ENCODE peak calls at places on chromosome 9, in ten cellular contexts. E, D, O, K, W, C, Q, F, T and N are unnamed samples. For H3K4me1, the result is how much of the 10 kb centered on the place peaks cover.

GRCh38 chr9:36779582-36779981 is 206.9 kb downstream of the MELK start:
- DNase-seq in T (no peak), C (no peak), W (no peak), Q (no peak), O (no peak), K (no peak), F (no peak), E (no peak), D (no peak), N (no peak)

GRCh38 chr9:92048924-92049625 is 66.1 kb downstream of the SPTLC1 start:
- DNase-seq in T (no peak), W (no peak), Q (no peak), C (no peak), D (no peak), K (no peak), O (no peak), E (no peak), F (no peak), N (no peak)

GRCh38 chr9:110752766-110753165 is 84.2 kb downstream of the MUSK start:
- DNase-seq in C (no peak), T (peak), Q (peak), K (no peak), E (no peak), W (no peak), D (no peak), F (no peak), O (peak), N (no peak)

GRCh38 chr9:969310-969692 is 7.2 kb upstream of the DMRT3 start:
- DNase-seq in K (no peak), T (no peak), F (no peak), Q (no peak), E (no peak), C (no peak), O (no peak), W (no peak), D (no peak), N (no peak)

GRCh38 chr9:20139755-20140154 is 350.9 kb upstream of the SLC24A2 start:
- DNase-seq in F (no peak), T (no peak), E (no peak), D (no peak), K (no peak), O (no peak), Q (no peak), C (no peak), W (no peak), N (no peak)

GRCh38 chr9:113562653-113563381 is 99.3 kb downstream of the RGS3 start:
- DNase-seq in T (no peak), C (peak), W (no peak), F (no peak), Q (no peak), D (no peak), K (no peak), O (no peak), E (no peak), N (peak)

GRCh38 chr9:109794361-109795012 is 14.5 kb downstream of the PALM2AKAP2 start:
- DNase-seq in K (no peak), C (no peak), O (no peak), D (no peak), E (no peak), T (no peak), F (no peak), W (no peak), Q (no peak), N (no peak)

GRCh38 chr9:126667190-126668055 is 53.7 kb downstream of the LMX1B start:
- DNase-seq in W (no peak), O (no peak), E (peak), K (no peak), F (no peak), T (no peak), C (no peak), Q (no peak), D (no peak), N (no peak)

GRCh38 chr9:95250462-95251058 is 66.9 kb downstream of the FANCC start:
- DNase-seq in D (no peak), T (no peak), K (no peak), F (no peak), E (no peak), Q (no peak), W (no peak), C (no peak), O (no peak), N (no peak)

GRCh38 chr9:107119735-107120134 is 163.3 kb upstream of the RAD23B start:
- DNase-seq in W (no peak), Q (no peak), C (no peak), F (no peak), E (no peak), T (no peak), O (no peak), K (no peak), D (no peak), N (no peak)

GRCh38 chr9:12775963-12776774 is 1.3 kb downstream of the LURAP1L start:
- DNase-seq in F (peak), W (no peak), K (no peak), C (peak), T (peak), Q (peak), D (peak), O (peak), E (peak), N (peak)

GRCh38 chr9:38417003-38417965 is 7.0 kb downstream of the IGFBPL1 start:
- DNase-seq in Q (peak), W (peak), O (peak), C (peak), T (no peak), F (no peak), E (peak), K (no peak), D (no peak), N (no peak)

GRCh38 chr9:14455243-14455642 is 141.3 kb upstream of the NFIB start:
- DNase-seq in F (no peak), C (no peak), D (no peak), Q (no peak), K (no peak), W (no peak), O (no peak), T (no peak), E (no peak), N (no peak)

GRCh38 chr9:93094294-93095204 is 1.5 kb upstream of the CARD19 start:
- DNase-seq in E (peak), O (no peak), T (no peak), K (no peak), C (peak), F (peak), W (peak), Q (no peak), D (no peak), N (peak)

GRCh38 chr9:136808075-136808780 is 480 bp downstream of the RABL6 start:
- DNase-seq in E (peak), F (no peak), T (peak), O (no peak), D (no peak), K (peak), W (peak), Q (no peak), C (no peak), N (no peak)

GRCh38 chr9:120579139-120579749 is 723 bp downstream of the CDK5RAP2 start:
- DNase-seq in W (no peak), F (no peak), E (peak), C (no peak), Q (peak), T (no peak), D (no peak), O (peak), K (no peak), N (no peak)

GRCh38 chr9:114405294-114406034 is 17.7 kb upstream of the AKNA start:
- DNase-seq in W (peak), K (peak), F (peak), D (peak), C (peak), Q (peak), E (peak), T (peak), O (peak), N (peak)

GRCh38 chr9:107158321-107158720 is 124.8 kb upstream of the RAD23B start:
- DNase-seq in O (peak), E (peak), F (no peak), T (no peak), Q (peak), K (no peak), W (peak), D (no peak), C (no peak), N (no peak)

GRCh38 chr9:68942790-68943189 is 71.1 kb downstream of the PRKACG start:
- DNase-seq in O (no peak), W (no peak), D (no peak), K (no peak), C (no peak), Q (no peak), F (no peak), T (no peak), E (no peak), N (no peak)

GRCh38 chr9:34176089-34176488 is 2.8 kb upstream of the UBAP1 start:
- DNase-seq in T (no peak), D (no peak), C (no peak), Q (peak), W (no peak), K (no peak), O (no peak), F (no peak), E (no peak), N (no peak)

GRCh38 chr9:121285835-121286687 is 18.1 kb downstream of the GSN start:
- DNase-seq in K (no peak), Q (no peak), F (peak), T (peak), C (peak), W (no peak), O (no peak), D (peak), E (no peak), N (peak)

GRCh38 chr9:94971378-94972131 is 245.1 kb downstream of the AOPEP start:
- DNase-seq in O (no peak), K (no peak), E (peak), F (no peak), W (no peak), T (no peak), C (no peak), Q (no peak), D (no peak), N (no peak)

GRCh38 chr9:38036359-38037084 is 32.5 kb downstream of the SHB start:
- DNase-seq in C (peak), T (peak), K (no peak), E (no peak), Q (no peak), F (no peak), O (peak), D (no peak), W (no peak), N (peak)

GRCh38 chr9:79353856-79354520 is 217.8 kb upstream of the TLE4 start:
- DNase-seq in D (no peak), F (no peak), C (no peak), O (peak), W (no peak), Q (peak), E (no peak), T (no peak), K (no peak), N (no peak)

GRCh38 chr9:36407122-36407723 is 7.2 kb upstream of the RNF38 start:
- DNase-seq in W (peak), C (peak), E (peak), K (peak), T (no peak), Q (peak), F (peak), O (peak), D (peak), N (no peak)

GRCh38 chr9:19049872-19050636 is 827 bp downstream of the RRAGA start:
- DNase-seq in D (no peak), O (no peak), C (no peak), E (peak), K (peak), W (peak), Q (peak), F (no peak), T (no peak), N (no peak)

DNA sequence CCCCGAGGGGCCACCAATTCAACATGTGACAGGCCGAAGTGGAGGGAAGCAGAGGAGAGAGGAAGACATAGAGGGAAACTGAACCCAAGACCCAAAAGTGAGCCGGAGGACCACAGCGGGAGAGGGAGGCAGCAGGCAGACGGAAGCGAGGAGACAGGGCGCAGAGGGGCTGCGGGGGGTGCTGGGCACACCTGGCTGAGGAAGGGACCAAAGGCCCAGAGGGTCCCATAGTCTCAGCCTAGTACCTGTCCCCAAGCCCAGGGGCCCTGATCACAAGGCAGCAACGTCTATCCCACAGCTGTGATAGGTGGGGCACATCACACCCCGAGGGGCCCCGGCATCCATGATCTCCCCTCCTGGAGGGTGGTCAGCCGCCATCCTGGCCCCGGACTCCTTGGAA is 7.1 kb upstream of the RALGDS start:
- DNase-seq in D (no peak), Q (no peak), T (no peak), W (no peak), E (no peak), O (no peak), K (no peak), F (no peak), C (no peak), N (no peak)
- H3K4me1 ChIP-seq in D (under half), Q (under half), T (under half), W (half or more), E (under half), O (under half), K (half or more), F (under half), C (under half), N (under half)

GRCh38 chr9:21504113-21504512 is 22.0 kb upstream of the IFNE start:
- DNase-seq in C (no peak), K (no peak), F (no peak), O (no peak), Q (no peak), T (no peak), W (no peak), D (no peak), E (no peak), N (no peak)
- H3K4me1 ChIP-seq in C (under half), K (under half), F (under half), O (half or more), Q (under half), T (under half), W (under half), D (under half), E (under half), N (under half)

GRCh38 chr9:122337561-122337939 is 33.3 kb upstream of the PTGS1 start:
- DNase-seq in C (no peak), O (no peak), D (no peak), K (no peak), W (no peak), E (no peak), T (no peak), Q (no peak), F (no peak), N (no peak)

GRCh38 chr9:122338536-122338935 is 32.3 kb upstream of the PTGS1 start:
- DNase-seq in W (no peak), E (no peak), F (no peak), C (no peak), K (no peak), O (no peak), Q (no peak), D (no peak), T (no peak), N (no peak)

GRCh38 chr9:122340161-122340560 is 30.7 kb upstream of the PTGS1 start:
- DNase-seq in C (no peak), T (no peak), E (no peak), Q (no peak), K (no peak), D (no peak), O (no peak), W (no peak), F (no peak), N (no peak)

GRCh38 chr9:122339579-122339978 is 31.2 kb upstream of the PTGS1 start:
- DNase-seq in Q (no peak), F (no peak), W (no peak), C (no peak), D (no peak), K (no peak), E (no peak), T (no peak), O (no peak), N (no peak)

GRCh38 chr9:122338989-122339388 is 31.8 kb upstream of the PTGS1 start:
- DNase-seq in O (no peak), F (no peak), E (no peak), D (no peak), C (no peak), T (no peak), Q (no peak), W (no peak), K (no peak), N (no peak)
- H3K4me1 ChIP-seq in O (under half), F (under half), E (under half), D (under half), C (under half), T (under half), Q (under half), W (under half), K (under half), N (under half)

DNA sequence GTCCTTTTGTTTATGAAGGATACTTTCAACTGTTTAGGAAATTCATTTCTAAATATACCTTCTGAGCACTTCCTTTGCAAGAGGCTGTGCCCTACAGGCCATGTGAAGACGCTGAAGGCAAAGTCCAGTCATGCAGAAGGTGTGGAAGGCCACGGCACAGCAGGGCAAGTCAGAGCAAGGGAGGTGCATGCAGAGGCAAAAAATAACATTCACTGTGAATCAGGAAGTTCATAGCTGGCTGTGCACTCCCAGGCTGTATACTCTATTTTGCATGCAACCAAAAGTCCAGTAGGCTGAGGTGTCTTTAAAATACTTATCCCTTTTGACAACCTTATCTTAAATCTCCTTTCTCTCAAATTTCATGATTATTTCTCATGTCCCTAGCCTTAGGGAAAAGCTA is 50.3 kb downstream of the GNAQ start:
- DNase-seq in O (no peak), T (no peak), K (no peak), C (no peak), Q (no peak), E (peak), F (no peak), W (no peak), D (no peak), N (no peak)
- H3K4me1 ChIP-seq in O (half or more), T (under half), K (half or more), C (half or more), Q (under half), E (under half), F (under half), W (under half), D (under half), N (under half)

GRCh38 chr9:88989961-88990570 is 1.2 kb upstream of the S1PR3 start:
- DNase-seq in T (no peak), F (peak), W (no peak), K (no peak), O (no peak), E (no peak), Q (no peak), D (no peak), C (no peak), N (no peak)
- H3K4me1 ChIP-seq in T (under half), F (under half), W (under half), K (under half), O (under half), E (under half), Q (under half), D (under half), C (under half), N (under half)

DNA sequence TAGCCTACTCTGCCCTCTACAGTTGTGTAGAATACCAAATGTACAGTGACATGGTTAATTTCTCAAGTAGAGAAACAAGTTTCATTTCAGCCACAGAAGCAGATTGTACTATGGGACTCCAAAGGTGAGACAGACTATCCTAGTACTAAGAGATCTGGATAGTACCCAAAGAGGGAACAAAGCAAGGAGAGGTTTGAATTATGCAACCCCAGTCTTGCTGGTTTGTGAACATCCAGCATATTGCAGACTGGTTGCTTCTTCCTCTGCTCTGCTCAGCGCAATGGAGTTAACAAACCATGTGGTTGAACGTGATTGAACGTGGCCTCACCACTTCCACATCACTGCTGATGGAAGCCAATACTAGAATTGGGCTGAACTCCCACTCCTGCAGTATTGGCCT is 43.3 kb upstream of the ALDOB start:
- DNase-seq in K (no peak), W (no peak), C (no peak), O (no peak), T (no peak), D (no peak), E (peak), Q (no peak), F (no peak), N (no peak)
- H3K4me1 ChIP-seq in K (under half), W (under half), C (under half), O (under half), T (under half), D (under half), E (under half), Q (under half), F (under half), N (under half)

GRCh38 chr9:135243201-135244190 is 156.0 kb downstream of the OLFM1 start:
- DNase-seq in E (no peak), F (no peak), C (peak), T (no peak), O (no peak), K (no peak), W (no peak), D (no peak), Q (no peak), N (peak)

GRCh38 chr9:135246248-135247173 is 159.0 kb downstream of the OLFM1 start:
- DNase-seq in F (no peak), Q (no peak), W (no peak), O (no peak), D (no peak), E (no peak), C (peak), T (no peak), K (no peak), N (peak)

GRCh38 chr9:135244271-135244691 is 156.8 kb downstream of the OLFM1 start:
- DNase-seq in E (peak), C (peak), Q (no peak), T (no peak), W (no peak), F (no peak), K (no peak), O (no peak), D (no peak), N (peak)

GRCh38 chr9:135245482-135246247 is 158.2 kb downstream of the OLFM1 start:
- DNase-seq in K (no peak), Q (no peak), E (no peak), F (no peak), D (no peak), W (no peak), C (peak), O (no peak), T (no peak), N (peak)

GRCh38 chr9:135244751-135245221 is 157.3 kb downstream of the OLFM1 start:
- DNase-seq in E (no peak), T (no peak), W (no peak), D (no peak), C (peak), O (no peak), K (no peak), F (no peak), Q (no peak), N (peak)
- H3K4me1 ChIP-seq in E (under half), T (under half), W (under half), D (under half), C (under half), O (under half), K (under half), F (under half), Q (under half), N (under half)

GRCh38 chr9:134399435-134400056 is 73.3 kb downstream of the RXRA start:
- DNase-seq in W (peak), O (no peak), Q (peak), F (no peak), C (no peak), E (peak), D (no peak), T (no peak), K (no peak), N (no peak)

GRCh38 chr9:134400283-134400682 is 74.0 kb downstream of the RXRA start:
- DNase-seq in W (no peak), K (no peak), F (no peak), D (no peak), E (no peak), Q (no peak), C (no peak), O (no peak), T (no peak), N (no peak)

GRCh38 chr9:134396825-134397224 is 70.6 kb downstream of the RXRA start:
- DNase-seq in T (no peak), O (no peak), K (peak), F (no peak), Q (no peak), C (no peak), D (no peak), E (no peak), W (peak), N (no peak)

GRCh38 chr9:134396258-134396742 is 70.0 kb downstream of the RXRA start:
- DNase-seq in T (no peak), O (no peak), D (no peak), W (peak), Q (no peak), K (peak), C (no peak), F (no peak), E (peak), N (no peak)

DNA sequence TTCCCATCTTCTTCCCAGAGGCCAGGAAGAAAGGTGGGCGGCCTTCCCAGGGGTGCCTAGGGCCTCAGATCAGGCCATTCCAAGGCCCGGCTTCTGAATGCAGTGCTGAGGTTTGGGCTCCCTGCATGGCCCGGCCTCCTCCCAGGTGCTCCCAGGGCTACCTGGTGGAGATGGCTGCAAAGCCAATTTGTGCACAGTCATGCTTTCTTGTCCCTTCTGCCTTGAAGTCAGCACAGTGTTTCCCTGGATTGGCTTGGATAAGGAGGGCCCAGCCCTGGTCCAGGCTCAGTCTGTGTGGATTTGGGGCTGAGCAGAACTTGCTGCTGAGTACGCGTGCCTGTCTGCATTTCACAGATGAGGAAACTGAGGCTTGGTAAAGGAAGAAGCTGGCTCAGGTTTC is 72.5 kb downstream of the RXRA start:
- DNase-seq in W (no peak), C (no peak), K (no peak), D (no peak), E (no peak), Q (no peak), O (no peak), T (no peak), F (no peak), N (no peak)
- H3K4me1 ChIP-seq in W (under half), C (half or more), K (under half), D (half or more), E (under half), Q (under half), O (under half), T (under half), F (under half), N (under half)